ENCODE peak calls at places on chromosome 19, in five cellular contexts. K is A549, X is SK-N-SH, M is HL-60, R is K562. P is an unnamed sample.

GRCh38 chr19:41864374-41864773 is 4.3 kb downstream of the RPS19 start:
- DNase-seq in K (no peak), X (no peak), M (no peak), R (no peak), P (no peak)

GRCh38 chr19:45790942-45791341 is 1.7 kb downstream of the DMWD start:
- DNase-seq in K (no peak), X (no peak), M (peak), R (no peak), P (no peak)

GRCh38 chr19:6509118-6509971 is 7.2 kb upstream of the TUBB4A start:
- DNase-seq in K (peak), X (no peak), M (no peak), R (no peak), P (no peak)

GRCh38 chr19:35383536-35383935 is 12.7 kb downstream of the GPR42 start:
- DNase-seq in K (no peak), X (no peak), M (no peak), R (no peak), P (no peak)

GRCh38 chr19:16315825-16316505 is 8.7 kb upstream of the KLF2 start:
- DNase-seq in K (no peak), X (no peak), M (peak), R (peak), P (no peak)

GRCh38 chr19:18021121-18021755 is 13.3 kb downstream of the ARRDC2 start:
- DNase-seq in K (peak), X (no peak), M (no peak), R (peak), P (no peak)

GRCh38 chr19:17748884-17749638 is 2.2 kb upstream of the FCHO1 start:
- DNase-seq in K (no peak), X (no peak), M (no peak), R (no peak), P (no peak)

GRCh38 chr19:14434543-14435319 is 1.6 kb downstream of the PKN1 start:
- DNase-seq in K (peak), X (peak), M (peak), R (peak), P (no peak)

DNA sequence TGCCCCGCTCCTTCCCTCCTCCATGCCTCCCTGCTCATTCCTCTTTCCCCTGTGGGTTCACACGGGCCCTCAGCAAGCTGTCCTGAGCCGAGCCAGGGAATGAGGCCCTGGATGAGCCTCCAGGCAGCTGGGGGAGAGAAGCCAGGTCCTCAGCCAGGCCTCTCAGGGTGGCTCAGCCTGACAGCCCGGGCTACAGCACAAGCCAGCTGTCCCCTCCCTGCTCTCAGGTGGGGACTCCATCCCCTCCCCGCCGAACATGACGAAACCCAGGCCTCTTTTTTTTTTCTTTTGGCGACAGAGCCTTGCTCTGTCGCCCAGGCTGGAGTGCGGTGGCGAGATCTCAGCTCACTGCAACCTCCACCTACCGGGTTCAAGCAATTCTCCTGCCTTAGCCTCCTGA is 40.0 kb upstream of the MATK start:
- DNase-seq in K (no peak), X (peak), M (no peak), R (no peak), P (no peak)
- TF ChIP-seq REST in K (no peak), X (no peak), M (no peak), R (no peak), P (no peak)

GRCh38 chr19:28397311-28397710 is 815.6 kb downstream of the UQCRFS1 start:
- DNase-seq in K (no peak), X (no peak), M (no peak), R (no peak), P (no peak)
- TF ChIP-seq REST in K (no peak), X (no peak), M (no peak), R (no peak), P (no peak)

DNA sequence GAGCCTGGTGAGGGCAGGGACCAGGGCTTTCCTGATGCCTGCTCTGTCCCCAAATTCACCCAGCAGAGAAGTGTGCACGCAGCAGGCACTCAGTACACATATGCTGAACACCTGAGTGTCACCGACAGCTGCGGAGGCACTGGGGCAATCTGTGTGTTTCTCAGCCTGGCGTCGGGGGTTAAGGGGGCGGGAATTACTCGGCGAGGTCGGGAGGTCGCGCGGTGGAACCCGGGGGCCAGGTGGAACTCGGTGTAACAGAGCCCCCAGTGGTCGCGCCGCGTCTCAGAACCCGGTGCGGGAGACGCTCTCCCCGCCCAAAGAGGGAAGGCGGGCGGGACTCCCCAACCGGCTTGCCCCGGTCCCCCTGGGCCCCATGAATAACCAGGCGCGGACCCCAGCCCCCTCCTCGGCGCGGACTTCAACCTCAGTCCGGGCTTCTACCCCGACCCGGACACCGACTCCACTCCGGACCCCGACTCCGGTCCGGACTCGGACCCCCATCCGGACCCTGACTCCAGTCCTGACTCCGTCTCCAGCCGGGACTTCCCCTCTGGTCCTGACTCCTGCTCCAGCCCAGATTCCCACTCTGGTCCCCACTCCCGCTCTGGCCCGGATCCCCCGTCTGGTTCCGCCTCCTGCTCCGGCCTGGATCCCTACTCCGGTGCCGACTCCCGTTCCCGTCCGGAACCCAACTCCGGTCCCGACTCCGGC is at the start of gene SELENOV:
- DNase-seq in K (no peak), X (peak), M (no peak), R (peak), P (no peak)
- TF ChIP-seq REST in K (no peak), X (no peak), M (no peak), R (no peak), P (no peak)

GRCh38 chr19:10604460-10604980 is 17.4 kb upstream of the AP1M2 start:
- DNase-seq in K (no peak), X (peak), M (peak), R (no peak), P (no peak)
- TF ChIP-seq REST in K (no peak), X (no peak), M (no peak), R (no peak), P (no peak)

GRCh38 chr19:974564-975257 is 9.4 kb upstream of the WDR18 start:
- DNase-seq in K (no peak), X (no peak), M (no peak), R (no peak), P (no peak)
- TF ChIP-seq REST in K (no peak), X (no peak), M (no peak), R (no peak), P (no peak)

DNA sequence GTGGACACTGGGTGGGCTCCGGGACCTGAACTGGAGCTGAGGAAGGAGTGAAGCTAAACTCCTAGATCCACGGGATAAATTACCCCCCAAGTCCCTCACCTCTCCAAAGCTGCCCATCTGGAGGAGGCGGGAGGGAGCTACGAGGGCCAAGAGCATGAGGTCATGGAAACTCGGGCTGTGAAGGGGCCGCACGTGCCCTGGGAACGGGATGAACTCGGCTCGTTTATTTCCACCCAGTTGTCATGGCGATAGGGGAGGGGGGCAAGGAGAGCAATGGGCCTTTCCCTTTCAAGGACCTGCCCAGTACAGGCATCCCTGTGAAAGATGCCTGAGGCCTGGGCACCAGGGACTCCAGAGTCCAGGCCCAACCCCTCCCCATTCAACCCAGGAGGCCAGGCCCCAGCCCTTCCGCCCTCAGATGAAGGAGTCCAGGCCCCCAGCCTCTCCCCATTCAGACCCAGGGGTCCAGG is 3.8 kb downstream of the PPP1R12C start:
- DNase-seq in K (peak), X (peak), M (no peak), R (peak), P (no peak)
- TF ChIP-seq REST in K (no peak), X (no peak), M (no peak), R (no peak), P (no peak)

GRCh38 chr19:4183967-4184717 is 1.7 kb downstream of the ANKRD24 start:
- DNase-seq in K (no peak), X (no peak), M (peak), R (peak), P (no peak)
- TF ChIP-seq REST in K (no peak), X (no peak), M (no peak), R (no peak), P (no peak)

P was measured in HCT116.